ENCODE peak calls at places on chromosomes 5 and 9, in eight cellular contexts. One of them, this sample, is unnamed.

GRCh38 chr9:4382722-4383317 is 83.0 kb upstream of the GLIS3 start:
- DNase-seq in endothelial cell of umbilical vein: peak
- DNase-seq in GM12891: no peak
- DNase-seq in spleen: no peak
- DNase-seq in H1: no peak
- DNase-seq in breast epithelium: no peak
- DNase-seq in sigmoid colon: no peak
- DNase-seq in stomach: no peak
- DNase-seq in this sample: no peak

GRCh38 chr9:122931851-122932199 is 513 bp upstream of the ZBTB26 start:
- DNase-seq in endothelial cell of umbilical vein: no peak
- DNase-seq in sigmoid colon: no peak
- DNase-seq in stomach: no peak
- DNase-seq in GM12891: no peak
- DNase-seq in H1: no peak
- DNase-seq in spleen: no peak
- DNase-seq in breast epithelium: no peak
- DNase-seq in this sample: no peak

GRCh38 chr5:151661968-151662732 is 24.6 kb downstream of the SPARC start:
- DNase-seq in endothelial cell of umbilical vein: peak
- DNase-seq in sigmoid colon: no peak
- DNase-seq in stomach: no peak
- DNase-seq in H1: no peak
- DNase-seq in breast epithelium: no peak
- DNase-seq in spleen: no peak
- DNase-seq in GM12891: no peak
- DNase-seq in this sample: no peak

GRCh38 chr9:20865357-20865756 is 166.1 kb downstream of the HACD4 start:
- DNase-seq in GM12891: no peak
- DNase-seq in breast epithelium: no peak
- DNase-seq in endothelial cell of umbilical vein: no peak
- DNase-seq in stomach: no peak
- DNase-seq in spleen: no peak
- DNase-seq in sigmoid colon: no peak
- DNase-seq in H1: no peak
- DNase-seq in this sample: no peak

GRCh38 chr5:178249191-178249989 is 16.8 kb upstream of the PHYKPL start:
- DNase-seq in sigmoid colon: no peak
- DNase-seq in GM12891: no peak
- DNase-seq in H1: no peak
- DNase-seq in breast epithelium: no peak
- DNase-seq in stomach: no peak
- DNase-seq in endothelial cell of umbilical vein: no peak
- DNase-seq in spleen: peak
- DNase-seq in this sample: no peak

GRCh38 chr9:17613723-17614122 is 34.9 kb downstream of the SH3GL2 start:
- DNase-seq in stomach: no peak
- DNase-seq in endothelial cell of umbilical vein: no peak
- DNase-seq in spleen: no peak
- DNase-seq in sigmoid colon: no peak
- DNase-seq in breast epithelium: no peak
- DNase-seq in H1: no peak
- DNase-seq in GM12891: no peak
- DNase-seq in this sample: no peak

GRCh38 chr5:128436825-128437224 is 101.2 kb downstream of the FBN2 start:
- DNase-seq in breast epithelium: no peak
- DNase-seq in spleen: no peak
- DNase-seq in sigmoid colon: no peak
- DNase-seq in H1: no peak
- DNase-seq in stomach: no peak
- DNase-seq in endothelial cell of umbilical vein: peak
- DNase-seq in GM12891: no peak
- DNase-seq in this sample: no peak

GRCh38 chr9:69213647-69214046 is 39.6 kb downstream of the TJP2 start:
- DNase-seq in endothelial cell of umbilical vein: no peak
- DNase-seq in breast epithelium: no peak
- DNase-seq in stomach: no peak
- DNase-seq in H1: no peak
- DNase-seq in GM12891: no peak
- DNase-seq in sigmoid colon: no peak
- DNase-seq in spleen: no peak
- DNase-seq in this sample: no peak

GRCh38 chr9:27261517-27262211 is 35.3 kb downstream of the EQTN start:
- DNase-seq in sigmoid colon: no peak
- DNase-seq in endothelial cell of umbilical vein: no peak
- DNase-seq in H1: no peak
- DNase-seq in GM12891: no peak
- DNase-seq in breast epithelium: no peak
- DNase-seq in stomach: no peak
- DNase-seq in spleen: no peak
- DNase-seq in this sample: no peak

GRCh38 chr5:110681953-110682352 is 44.5 kb downstream of the TMEM232 start:
- DNase-seq in breast epithelium: no peak
- DNase-seq in sigmoid colon: no peak
- DNase-seq in endothelial cell of umbilical vein: no peak
- DNase-seq in H1: no peak
- DNase-seq in GM12891: no peak
- DNase-seq in stomach: no peak
- DNase-seq in spleen: no peak
- DNase-seq in this sample: no peak

GRCh38 chr5:168714046-168714445 is 134.9 kb upstream of the PANK3 start:
- DNase-seq in breast epithelium: no peak
- DNase-seq in endothelial cell of umbilical vein: peak
- DNase-seq in stomach: no peak
- DNase-seq in sigmoid colon: no peak
- DNase-seq in spleen: no peak
- DNase-seq in GM12891: no peak
- DNase-seq in H1: no peak
- DNase-seq in this sample: no peak

GRCh38 chr5:124920909-124921666 is 174.6 kb upstream of the ZNF608 start:
- DNase-seq in stomach: no peak
- DNase-seq in endothelial cell of umbilical vein: no peak
- DNase-seq in GM12891: no peak
- DNase-seq in H1: no peak
- DNase-seq in breast epithelium: no peak
- DNase-seq in sigmoid colon: no peak
- DNase-seq in spleen: no peak
- DNase-seq in this sample: no peak

GRCh38 chr5:147887026-147887627 is 8.6 kb downstream of the SCGB3A2 start:
- DNase-seq in sigmoid colon: no peak
- DNase-seq in breast epithelium: no peak
- DNase-seq in GM12891: no peak
- DNase-seq in stomach: no peak
- DNase-seq in endothelial cell of umbilical vein: peak
- DNase-seq in spleen: no peak
- DNase-seq in H1: no peak
- DNase-seq in this sample: no peak

GRCh38 chr5:137617806-137618205 is 118.1 kb downstream of the KLHL3 start:
- DNase-seq in breast epithelium: no peak
- DNase-seq in stomach: no peak
- DNase-seq in spleen: no peak
- DNase-seq in endothelial cell of umbilical vein: no peak
- DNase-seq in sigmoid colon: no peak
- DNase-seq in H1: no peak
- DNase-seq in GM12891: no peak
- DNase-seq in this sample: peak

GRCh38 chr5:109983135-109983534 is 293.4 kb downstream of the MAN2A1 start:
- DNase-seq in H1: no peak
- DNase-seq in stomach: no peak
- DNase-seq in breast epithelium: no peak
- DNase-seq in endothelial cell of umbilical vein: no peak
- DNase-seq in GM12891: no peak
- DNase-seq in spleen: no peak
- DNase-seq in sigmoid colon: no peak
- DNase-seq in this sample: no peak

GRCh38 chr5:65696892-65697291 is 25.0 kb downstream of the SGTB start:
- DNase-seq in sigmoid colon: no peak
- DNase-seq in breast epithelium: no peak
- DNase-seq in endothelial cell of umbilical vein: no peak
- DNase-seq in stomach: no peak
- DNase-seq in spleen: no peak
- DNase-seq in GM12891: no peak
- DNase-seq in H1: no peak
- DNase-seq in this sample: no peak

GRCh38 chr5:80069918-80070318 is 34.8 kb downstream of the THBS4 start:
- DNase-seq in endothelial cell of umbilical vein: no peak
- DNase-seq in GM12891: no peak
- DNase-seq in sigmoid colon: no peak
- DNase-seq in breast epithelium: no peak
- DNase-seq in spleen: no peak
- DNase-seq in stomach: no peak
- DNase-seq in H1: no peak
- DNase-seq in this sample: no peak

GRCh38 chr5:131413605-131414559 is 150.0 kb downstream of the CDC42SE2 start:
- DNase-seq in H1: no peak
- DNase-seq in spleen: no peak
- DNase-seq in endothelial cell of umbilical vein: no peak
- DNase-seq in GM12891: no peak
- DNase-seq in sigmoid colon: no peak
- DNase-seq in stomach: no peak
- DNase-seq in breast epithelium: no peak
- DNase-seq in this sample: no peak

GRCh38 chr9:114184071-114184470 is 28.7 kb downstream of the COL27A1 start:
- DNase-seq in spleen: peak
- DNase-seq in H1: no peak
- DNase-seq in sigmoid colon: no peak
- DNase-seq in GM12891: no peak
- DNase-seq in stomach: no peak
- DNase-seq in breast epithelium: no peak
- DNase-seq in endothelial cell of umbilical vein: peak
- DNase-seq in this sample: no peak

GRCh38 chr9:2621678-2622360 is at the start of gene VLDLR:
- DNase-seq in breast epithelium: peak
- DNase-seq in H1: peak
- DNase-seq in stomach: peak
- DNase-seq in endothelial cell of umbilical vein: peak
- DNase-seq in sigmoid colon: peak
- DNase-seq in GM12891: peak
- DNase-seq in spleen: peak
- DNase-seq in this sample: no peak

GRCh38 chr9:37908698-37909186 is 4.8 kb upstream of the SLC25A51 start:
- DNase-seq in stomach: no peak
- DNase-seq in endothelial cell of umbilical vein: no peak
- DNase-seq in H1: no peak
- DNase-seq in spleen: peak
- DNase-seq in GM12891: no peak
- DNase-seq in breast epithelium: no peak
- DNase-seq in sigmoid colon: peak
- DNase-seq in this sample: no peak

GRCh38 chr5:61327761-61328753 is 4.0 kb upstream of the ZSWIM6 start:
- DNase-seq in H1: no peak
- DNase-seq in breast epithelium: no peak
- DNase-seq in endothelial cell of umbilical vein: peak
- DNase-seq in stomach: no peak
- DNase-seq in spleen: no peak
- DNase-seq in sigmoid colon: no peak
- DNase-seq in GM12891: peak
- DNase-seq in this sample: no peak

GRCh38 chr9:88930716-88931115 is 60.6 kb upstream of the S1PR3 start:
- DNase-seq in H1: no peak
- DNase-seq in GM12891: no peak
- DNase-seq in sigmoid colon: no peak
- DNase-seq in endothelial cell of umbilical vein: no peak
- DNase-seq in stomach: no peak
- DNase-seq in breast epithelium: no peak
- DNase-seq in spleen: no peak
- DNase-seq in this sample: no peak
- TF ChIP-seq POLR2AphosphoS5 in H1: no peak
- TF ChIP-seq POLR2AphosphoS5 in GM12891: no peak
- TF ChIP-seq POLR2AphosphoS5 in sigmoid colon: no peak
- TF ChIP-seq POLR2AphosphoS5 in endothelial cell of umbilical vein: no peak
- TF ChIP-seq POLR2AphosphoS5 in stomach: no peak
- TF ChIP-seq POLR2AphosphoS5 in breast epithelium: no peak
- TF ChIP-seq POLR2AphosphoS5 in spleen: no peak
- TF ChIP-seq POLR2AphosphoS5 in this sample: no peak

GRCh38 chr5:105554613-105555169 is 1992.1 kb upstream of the NUDT12 start:
- DNase-seq in GM12891: no peak
- DNase-seq in spleen: no peak
- DNase-seq in endothelial cell of umbilical vein: no peak
- DNase-seq in stomach: no peak
- DNase-seq in H1: no peak
- DNase-seq in sigmoid colon: no peak
- DNase-seq in breast epithelium: no peak
- DNase-seq in this sample: no peak
- TF ChIP-seq POLR2AphosphoS5 in GM12891: no peak
- TF ChIP-seq POLR2AphosphoS5 in spleen: no peak
- TF ChIP-seq POLR2AphosphoS5 in endothelial cell of umbilical vein: no peak
- TF ChIP-seq POLR2AphosphoS5 in stomach: no peak
- TF ChIP-seq POLR2AphosphoS5 in H1: no peak
- TF ChIP-seq POLR2AphosphoS5 in sigmoid colon: no peak
- TF ChIP-seq POLR2AphosphoS5 in breast epithelium: no peak
- TF ChIP-seq POLR2AphosphoS5 in this sample: no peak

GRCh38 chr9:73065439-73065838 is 86.2 kb upstream of the ANXA1 start:
- DNase-seq in H1: no peak
- DNase-seq in sigmoid colon: no peak
- DNase-seq in endothelial cell of umbilical vein: no peak
- DNase-seq in breast epithelium: no peak
- DNase-seq in stomach: no peak
- DNase-seq in spleen: no peak
- DNase-seq in GM12891: no peak
- DNase-seq in this sample: no peak
- TF ChIP-seq POLR2AphosphoS5 in H1: no peak
- TF ChIP-seq POLR2AphosphoS5 in sigmoid colon: no peak
- TF ChIP-seq POLR2AphosphoS5 in endothelial cell of umbilical vein: no peak
- TF ChIP-seq POLR2AphosphoS5 in breast epithelium: no peak
- TF ChIP-seq POLR2AphosphoS5 in stomach: no peak
- TF ChIP-seq POLR2AphosphoS5 in spleen: no peak
- TF ChIP-seq POLR2AphosphoS5 in GM12891: no peak
- TF ChIP-seq POLR2AphosphoS5 in this sample: no peak

DNA sequence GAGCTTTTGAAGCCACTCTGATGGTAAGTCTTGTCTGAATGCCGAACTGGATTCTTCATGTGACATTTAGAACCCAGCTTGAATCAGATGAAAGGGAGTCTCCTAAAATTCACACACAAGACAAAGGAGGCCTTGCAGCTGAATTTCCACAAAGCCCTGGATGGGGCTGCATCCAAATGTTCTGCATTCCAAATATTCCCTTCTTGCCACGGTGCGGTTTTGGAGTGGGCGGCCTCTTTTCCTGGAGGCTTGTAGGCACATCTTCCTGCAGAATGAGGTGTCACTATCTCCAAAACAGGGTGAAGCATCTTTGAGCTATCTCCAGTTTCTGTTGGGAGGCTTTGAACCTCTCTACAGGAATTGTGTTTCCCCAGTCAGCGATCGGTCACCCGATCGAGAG is 342.7 kb downstream of the ARHGEF28 start:
- DNase-seq in H1: no peak
- DNase-seq in breast epithelium: peak
- DNase-seq in spleen: no peak
- DNase-seq in sigmoid colon: no peak
- DNase-seq in endothelial cell of umbilical vein: no peak
- DNase-seq in stomach: no peak
- DNase-seq in GM12891: no peak
- DNase-seq in this sample: no peak
- TF ChIP-seq POLR2AphosphoS5 in H1: no peak
- TF ChIP-seq POLR2AphosphoS5 in breast epithelium: no peak
- TF ChIP-seq POLR2AphosphoS5 in spleen: no peak
- TF ChIP-seq POLR2AphosphoS5 in sigmoid colon: no peak
- TF ChIP-seq POLR2AphosphoS5 in endothelial cell of umbilical vein: no peak
- TF ChIP-seq POLR2AphosphoS5 in stomach: no peak
- TF ChIP-seq POLR2AphosphoS5 in GM12891: no peak
- TF ChIP-seq POLR2AphosphoS5 in this sample: no peak

GRCh38 chr5:143063175-143063970 is 293.2 kb downstream of the ARHGAP26 start:
- DNase-seq in GM12891: no peak
- DNase-seq in stomach: no peak
- DNase-seq in breast epithelium: peak
- DNase-seq in H1: no peak
- DNase-seq in spleen: no peak
- DNase-seq in endothelial cell of umbilical vein: no peak
- DNase-seq in sigmoid colon: peak
- DNase-seq in this sample: no peak
- TF ChIP-seq POLR2AphosphoS5 in GM12891: no peak
- TF ChIP-seq POLR2AphosphoS5 in stomach: no peak
- TF ChIP-seq POLR2AphosphoS5 in breast epithelium: no peak
- TF ChIP-seq POLR2AphosphoS5 in H1: no peak
- TF ChIP-seq POLR2AphosphoS5 in spleen: no peak
- TF ChIP-seq POLR2AphosphoS5 in endothelial cell of umbilical vein: no peak
- TF ChIP-seq POLR2AphosphoS5 in sigmoid colon: no peak
- TF ChIP-seq POLR2AphosphoS5 in this sample: no peak

This sample was measured in Panc1.